ENCODE peak calls at places on chromosomes 2 and 18, in four cellular contexts. D is upper lobe of left lung, E is tibial artery, M is K562. P is an unnamed sample.

GRCh38 chr2:134897932-134898331 is 20.7 kb upstream of the CCNT2 start:
- DNase-seq in E (no peak), M (no peak), D (no peak), P (no peak)

GRCh38 chr18:48569139-48569914 is 30.5 kb downstream of the CTIF start:
- DNase-seq in E (no peak), D (peak), M (no peak), P (no peak)

GRCh38 chr2:191635333-191636234 is 42.4 kb upstream of the NABP1 start:
- DNase-seq in M (no peak), D (no peak), E (no peak), P (peak)

GRCh38 chr2:105454801-105455485 is 56.1 kb upstream of the FHL2 start:
- DNase-seq in E (peak), D (no peak), M (peak), P (no peak)

GRCh38 chr2:10513201-10513600 is 65.1 kb upstream of the ODC1 start:
- DNase-seq in D (no peak), E (no peak), M (no peak), P (no peak)

GRCh38 chr2:2950403-2950952 is 427.1 kb downstream of the EIPR1 start:
- DNase-seq in E (no peak), M (no peak), D (no peak), P (no peak)

GRCh38 chr2:231050018-231050901 is 6.4 kb upstream of the PSMD1 start:
- DNase-seq in M (no peak), D (no peak), E (no peak), P (no peak)

GRCh38 chr2:170525566-170525900 is 189.6 kb upstream of the SP5 start:
- DNase-seq in M (no peak), D (no peak), E (peak), P (no peak)

GRCh38 chr2:66957198-66957597 is 439.9 kb upstream of the ETAA1 start:
- DNase-seq in E (no peak), D (no peak), M (no peak), P (no peak)

GRCh38 chr2:66957677-66958076 is 439.5 kb upstream of the ETAA1 start:
- DNase-seq in M (no peak), E (no peak), D (no peak), P (no peak)

GRCh38 chr2:66962625-66963207 is 434.4 kb upstream of the ETAA1 start:
- DNase-seq in M (no peak), E (no peak), D (no peak), P (no peak)

GRCh38 chr2:66960161-66960560 is 437.0 kb upstream of the ETAA1 start:
- DNase-seq in D (no peak), M (no peak), E (no peak), P (no peak)
- TF ChIP-seq CTCF in D (no peak), M (no peak), E (no peak), P (no peak)

DNA sequence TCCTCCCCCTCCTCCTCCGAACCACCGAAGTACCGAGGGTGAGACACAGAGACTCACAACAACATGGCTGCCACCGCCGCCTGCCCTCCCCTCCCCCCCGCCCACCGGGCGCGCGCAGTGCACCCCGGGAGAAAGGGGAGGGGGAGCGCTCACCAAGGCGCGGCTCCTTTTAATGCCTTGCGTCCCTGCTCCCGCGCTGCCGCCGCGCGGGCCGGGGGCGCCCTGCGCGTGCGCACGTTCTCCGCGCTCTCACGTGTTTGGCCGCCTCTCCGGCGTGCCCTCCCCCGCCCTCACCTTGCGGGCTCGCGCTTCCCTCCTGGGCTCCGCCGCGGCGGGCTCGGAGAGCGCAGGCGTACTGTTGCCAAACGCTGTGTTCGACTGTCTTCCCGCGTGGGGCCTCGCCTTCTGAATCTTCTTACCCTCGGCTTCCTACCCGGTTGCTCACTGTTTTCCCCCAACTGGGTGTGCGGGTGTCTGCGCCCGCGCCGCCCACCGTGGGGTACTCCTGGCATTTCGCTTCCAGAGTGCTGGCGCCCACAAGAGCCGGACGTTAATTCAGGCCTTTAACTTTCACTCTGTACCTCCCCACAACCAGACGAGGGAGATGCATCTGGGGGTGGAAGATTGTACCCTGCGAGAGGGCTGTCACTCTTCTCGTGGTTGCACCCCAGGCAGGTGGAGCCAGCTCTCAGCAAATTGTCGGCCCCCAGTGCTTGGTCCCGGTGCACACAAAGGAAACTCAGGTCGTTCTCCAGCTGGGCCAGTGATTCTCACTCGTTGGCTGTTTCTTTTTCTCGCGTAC is at the start of gene PUM2:
- DNase-seq in E (peak), M (peak), D (peak), P (peak)
- TF ChIP-seq CTCF in E (no peak), M (no peak), D (peak), P (no peak)

GRCh38 chr2:38830546-38831159 is 45.1 kb downstream of the DHX57 start:
- DNase-seq in M (no peak), E (peak), D (no peak), P (no peak)

GRCh38 chr2:38835990-38836389 is 39.7 kb downstream of the DHX57 start:
- DNase-seq in M (no peak), E (no peak), D (no peak), P (peak)

GRCh38 chr2:38836801-38837200 is 38.9 kb downstream of the DHX57 start:
- DNase-seq in D (no peak), E (no peak), M (no peak), P (no peak)

DNA sequence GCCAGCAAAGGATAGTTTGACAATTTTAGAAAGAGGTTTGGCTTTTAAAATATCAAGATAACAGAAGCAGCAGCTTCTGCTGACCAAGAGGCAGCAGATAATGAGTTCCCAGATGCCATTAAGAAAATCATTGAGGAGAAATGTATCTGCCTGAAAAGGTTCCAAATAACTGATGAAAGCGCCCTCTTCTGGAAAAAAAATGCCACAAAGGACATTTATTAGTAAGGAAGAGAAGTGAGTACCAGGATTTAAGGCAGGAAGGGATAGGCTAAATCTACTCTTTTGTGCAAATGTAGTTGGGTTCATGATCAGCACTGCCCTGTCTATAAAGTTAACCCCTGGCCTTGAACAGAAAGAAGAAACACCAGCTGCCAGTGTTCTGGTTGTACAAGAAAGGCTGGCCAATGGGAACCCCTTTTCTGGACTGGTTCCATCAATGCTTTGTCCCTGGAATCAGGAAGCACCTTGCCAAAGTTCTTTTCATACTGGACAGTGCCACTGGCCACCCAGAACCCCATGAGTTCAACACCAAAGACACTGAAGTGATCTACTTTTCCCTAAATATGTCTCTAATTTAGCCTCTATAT is 40.6 kb downstream of the DHX57 start:
- DNase-seq in E (no peak), M (no peak), D (no peak), P (no peak)
- TF ChIP-seq CTCF in E (no peak), M (peak), D (no peak), P (peak)

DNA sequence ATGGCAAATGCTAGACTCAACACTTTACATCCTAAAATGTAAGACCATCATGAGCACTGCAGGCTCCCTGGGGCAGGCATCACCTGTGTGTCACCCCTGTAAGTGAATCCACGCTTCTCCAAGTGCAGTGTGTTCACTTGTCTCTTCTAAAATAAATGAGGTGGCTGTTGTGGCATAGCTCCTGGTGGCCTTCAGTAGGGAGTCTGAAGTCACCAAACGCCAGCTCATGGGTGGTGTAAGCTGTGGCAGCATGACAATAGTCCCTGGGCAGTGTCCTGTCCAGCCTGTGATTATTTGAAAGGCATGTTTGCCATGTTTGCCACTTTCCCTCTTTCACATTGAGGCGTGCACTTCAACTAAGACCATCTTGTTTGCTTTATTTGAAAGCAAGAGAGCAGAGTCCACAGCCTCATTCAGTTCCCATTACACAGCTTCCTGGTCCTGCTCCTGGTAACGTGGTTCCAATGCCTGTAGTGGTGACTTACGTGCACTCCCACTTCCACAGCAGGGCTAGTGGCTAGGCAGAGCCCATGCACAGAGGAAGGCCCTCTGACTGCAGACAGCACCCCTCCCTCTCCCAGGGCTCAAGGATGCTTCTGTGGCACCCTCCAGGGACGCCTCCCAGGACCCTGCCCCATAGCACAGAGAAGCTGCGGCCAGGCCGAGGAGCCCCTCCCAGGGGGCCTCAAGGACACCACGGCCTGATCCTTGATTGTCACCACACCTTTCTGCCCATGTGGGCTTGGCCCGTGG is 24.3 kb downstream of the COA5 start:
- DNase-seq in E (no peak), D (no peak), M (no peak), P (no peak)
- TF ChIP-seq CTCF in E (no peak), D (no peak), M (no peak), P (no peak)

GRCh38 chr2:157508676-157509075 is 64.8 kb upstream of the CYTIP start:
- DNase-seq in M (no peak), E (no peak), D (no peak), P (no peak)

GRCh38 chr2:157504623-157505022 is 60.7 kb upstream of the CYTIP start:
- DNase-seq in E (no peak), M (no peak), D (no peak), P (no peak)

GRCh38 chr2:157509755-157510154 is 65.9 kb upstream of the CYTIP start:
- DNase-seq in D (no peak), E (no peak), M (no peak), P (no peak)
- TF ChIP-seq CTCF in D (no peak), E (no peak), M (peak), P (no peak)